ENCODE peak calls at places on chromosomes 7 and 10, in four cellular contexts. One of them, this sample, is unnamed.

GRCh38 chr10:133334495-133335237 is 2.0 kb downstream of the CALY start:
- DNase-seq in thoracic aorta: no peak
- DNase-seq in naive thymus-derived CD4-positive, alpha-beta T cell: no peak
- DNase-seq in neural progenitor cell: peak; percentile 52
- DNase-seq in this sample: no peak

GRCh38 chr10:121808835-121809234 is 119.0 kb downstream of the ATE1 start:
- DNase-seq in thoracic aorta: no peak
- DNase-seq in naive thymus-derived CD4-positive, alpha-beta T cell: no peak
- DNase-seq in neural progenitor cell: no peak
- DNase-seq in this sample: no peak

GRCh38 chr7:53446170-53446569 is 410.7 kb downstream of the POM121L12 start:
- DNase-seq in thoracic aorta: no peak
- DNase-seq in naive thymus-derived CD4-positive, alpha-beta T cell: no peak
- DNase-seq in neural progenitor cell: no peak
- DNase-seq in this sample: no peak

GRCh38 chr10:122368502-122369254 is 5.8 kb upstream of the PLEKHA1 start:
- DNase-seq in thoracic aorta: no peak
- DNase-seq in naive thymus-derived CD4-positive, alpha-beta T cell: no peak
- DNase-seq in neural progenitor cell: peak; percentile 73
- DNase-seq in this sample: no peak

GRCh38 chr10:7647062-7647664 is 19.6 kb downstream of the ITIH5 start:
- DNase-seq in thoracic aorta: no peak
- DNase-seq in naive thymus-derived CD4-positive, alpha-beta T cell: no peak
- DNase-seq in neural progenitor cell: no peak
- DNase-seq in this sample: no peak

GRCh38 chr10:110535958-110536891 is 31.3 kb upstream of the SMC3 start:
- DNase-seq in thoracic aorta: no peak
- DNase-seq in naive thymus-derived CD4-positive, alpha-beta T cell: peak; percentile 10
- DNase-seq in neural progenitor cell: peak; percentile 41
- DNase-seq in this sample: peak; percentile 31

GRCh38 chr7:139457153-139457946 is 26.1 kb downstream of the KLRG2 start:
- DNase-seq in thoracic aorta: no peak
- DNase-seq in naive thymus-derived CD4-positive, alpha-beta T cell: no peak
- DNase-seq in neural progenitor cell: no peak
- DNase-seq in this sample: no peak

GRCh38 chr10:69766161-69766910 is 35.4 kb upstream of the COL13A1 start:
- DNase-seq in thoracic aorta: no peak
- DNase-seq in naive thymus-derived CD4-positive, alpha-beta T cell: no peak
- DNase-seq in neural progenitor cell: no peak
- DNase-seq in this sample: no peak

GRCh38 chr7:5041047-5041446 is 4.6 kb upstream of the RBAK start:
- DNase-seq in thoracic aorta: no peak
- DNase-seq in naive thymus-derived CD4-positive, alpha-beta T cell: no peak
- DNase-seq in neural progenitor cell: no peak
- DNase-seq in this sample: no peak

GRCh38 chr10:71218833-71219120 is 6.4 kb downstream of the UNC5B start:
- DNase-seq in thoracic aorta: no peak
- DNase-seq in naive thymus-derived CD4-positive, alpha-beta T cell: no peak
- DNase-seq in neural progenitor cell: no peak
- DNase-seq in this sample: no peak

GRCh38 chr7:45573636-45574470 is at the start of gene ADCY1:
- DNase-seq in thoracic aorta: no peak
- DNase-seq in naive thymus-derived CD4-positive, alpha-beta T cell: no peak
- DNase-seq in neural progenitor cell: peak; percentile 83
- DNase-seq in this sample: no peak

GRCh38 chr10:132113206-132113605 is 47.5 kb downstream of the JAKMIP3 start:
- DNase-seq in thoracic aorta: no peak
- DNase-seq in naive thymus-derived CD4-positive, alpha-beta T cell: no peak
- DNase-seq in neural progenitor cell: no peak
- DNase-seq in this sample: no peak

GRCh38 chr7:152522551-152522950 is 86.7 kb upstream of the KMT2C start:
- DNase-seq in thoracic aorta: no peak
- DNase-seq in naive thymus-derived CD4-positive, alpha-beta T cell: no peak
- DNase-seq in neural progenitor cell: no peak
- DNase-seq in this sample: no peak

GRCh38 chr10:89210794-89211425 is 3.8 kb upstream of the CH25H start:
- DNase-seq in thoracic aorta: no peak
- DNase-seq in naive thymus-derived CD4-positive, alpha-beta T cell: no peak
- DNase-seq in neural progenitor cell: no peak
- DNase-seq in this sample: no peak

DNA sequence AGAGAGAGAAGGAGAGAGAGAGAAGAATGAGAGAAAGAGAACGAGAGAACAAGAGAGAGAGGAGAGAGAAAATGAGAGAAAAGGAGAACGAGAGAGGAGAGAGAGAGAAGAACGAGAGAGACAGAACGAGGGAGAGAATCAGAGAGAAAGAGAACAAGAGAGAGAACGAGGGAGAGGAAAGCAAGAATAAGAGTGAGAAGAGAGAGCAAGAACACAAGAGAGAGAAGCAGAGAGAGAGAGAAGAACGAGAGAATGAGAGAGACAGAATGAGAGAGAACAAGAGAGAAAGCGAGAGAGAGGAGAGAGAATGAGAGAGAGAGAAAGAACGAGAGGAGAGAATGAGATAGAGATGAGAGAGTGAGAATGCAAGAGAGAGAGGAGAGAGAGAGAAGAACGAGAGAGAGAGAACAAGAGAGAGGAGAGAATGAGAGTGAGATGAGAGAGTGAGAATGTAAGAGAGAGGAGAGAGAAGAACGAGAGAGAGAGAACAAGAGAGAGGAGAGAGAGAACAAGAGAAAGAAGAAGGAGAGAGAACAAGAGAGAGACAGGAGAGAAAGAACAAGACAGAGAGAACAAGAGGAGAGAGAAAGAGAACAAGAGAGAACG is 68.2 kb downstream of the ASB13 start:
- DNase-seq in thoracic aorta: no peak
- DNase-seq in naive thymus-derived CD4-positive, alpha-beta T cell: no peak
- DNase-seq in neural progenitor cell: no peak
- DNase-seq in this sample: no peak
- H3K27ac ChIP-seq in thoracic aorta: peak overlapping the region; percentile 87
- H3K27ac ChIP-seq in naive thymus-derived CD4-positive, alpha-beta T cell: no peak overlapping the region
- H3K27ac ChIP-seq in neural progenitor cell: no peak overlapping the region
- H3K27ac ChIP-seq in this sample: no peak overlapping the region

GRCh38 chr10:75347211-75347610 is 54.4 kb downstream of the ZNF503 start:
- DNase-seq in thoracic aorta: no peak
- DNase-seq in naive thymus-derived CD4-positive, alpha-beta T cell: no peak
- DNase-seq in neural progenitor cell: no peak
- DNase-seq in this sample: no peak
- H3K4me1 ChIP-seq in thoracic aorta: no peaks in the 10 kb centered on the region
- H3K4me1 ChIP-seq in naive thymus-derived CD4-positive, alpha-beta T cell: no peaks in the 10 kb centered on the region
- H3K4me1 ChIP-seq in neural progenitor cell: no peaks in the 10 kb centered on the region
- H3K4me1 ChIP-seq in this sample: no peaks in the 10 kb centered on the region

DNA sequence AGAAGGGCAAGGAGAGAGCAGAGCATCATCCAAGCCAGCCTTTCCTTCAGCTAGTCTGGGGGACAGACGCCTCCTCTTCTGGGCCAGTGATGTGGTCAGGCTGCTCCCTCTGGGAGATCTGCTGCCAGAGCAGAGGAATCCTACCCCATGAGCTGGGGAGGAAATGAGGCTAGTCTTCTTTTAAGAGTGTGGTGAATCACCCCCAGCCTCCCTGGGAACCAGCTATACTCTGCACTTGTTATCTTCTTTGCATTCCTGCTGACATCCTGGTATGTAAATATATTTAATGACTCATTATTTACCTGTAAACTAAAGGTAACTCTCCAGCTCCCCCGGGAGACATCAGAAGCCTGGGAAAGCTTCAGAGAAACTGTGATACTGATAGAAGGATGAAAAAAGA is 41.6 kb upstream of the EPHB6 start:
- DNase-seq in thoracic aorta: no peak
- DNase-seq in naive thymus-derived CD4-positive, alpha-beta T cell: no peak
- DNase-seq in neural progenitor cell: no peak
- DNase-seq in this sample: no peak
- H3K4me3 ChIP-seq in thoracic aorta: no peak overlapping the region
- H3K4me3 ChIP-seq in naive thymus-derived CD4-positive, alpha-beta T cell: no peak overlapping the region
- H3K4me3 ChIP-seq in neural progenitor cell: no peak overlapping the region
- H3K4me3 ChIP-seq in this sample: no peak overlapping the region

DNA sequence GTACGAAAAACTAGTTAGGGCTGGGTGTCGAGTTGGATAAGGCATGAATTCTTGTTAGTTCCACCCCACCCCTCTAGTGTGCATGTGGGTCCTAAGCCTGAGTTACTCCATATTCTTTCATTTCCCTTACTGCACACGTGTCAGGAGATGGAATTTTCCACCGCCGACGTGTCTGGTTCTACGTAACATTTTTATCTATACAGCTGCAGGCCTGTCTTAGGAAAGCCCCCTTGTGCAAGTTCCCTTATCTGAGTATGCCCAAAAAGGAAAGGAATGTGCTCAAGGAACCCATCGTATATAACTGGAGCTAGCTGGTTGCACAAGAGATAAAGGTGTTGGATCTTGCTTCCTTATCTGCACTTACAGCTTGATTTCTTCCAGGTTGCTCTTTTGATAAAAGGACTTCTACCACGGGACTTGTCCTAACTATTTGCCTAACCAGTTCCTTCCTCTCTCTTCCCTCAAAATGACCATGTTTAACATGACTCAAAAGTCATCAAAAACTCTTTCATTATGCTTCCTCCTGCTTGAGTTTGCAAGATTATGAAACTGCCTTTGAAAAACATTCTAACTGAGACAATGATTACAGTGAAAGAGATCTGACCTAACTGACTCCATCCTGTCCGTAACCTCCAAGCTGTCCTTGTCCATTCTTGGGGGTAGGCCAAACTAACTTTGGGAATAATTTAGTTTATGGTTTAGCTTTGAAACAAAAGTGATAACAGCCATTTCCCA is 181.4 kb downstream of the AKR1D1 start:
- DNase-seq in thoracic aorta: no peak
- DNase-seq in naive thymus-derived CD4-positive, alpha-beta T cell: no peak
- DNase-seq in neural progenitor cell: no peak
- DNase-seq in this sample: no peak
- H3K27ac ChIP-seq in thoracic aorta: no peak overlapping the region
- H3K27ac ChIP-seq in naive thymus-derived CD4-positive, alpha-beta T cell: no peak overlapping the region
- H3K27ac ChIP-seq in neural progenitor cell: no peak overlapping the region
- H3K27ac ChIP-seq in this sample: no peak overlapping the region

GRCh38 chr7:94562525-94562924 is 52.9 kb downstream of the CASD1 start:
- DNase-seq in thoracic aorta: no peak
- DNase-seq in naive thymus-derived CD4-positive, alpha-beta T cell: no peak
- DNase-seq in neural progenitor cell: no peak
- DNase-seq in this sample: no peak
- H3K4me1 ChIP-seq in thoracic aorta: no peaks in the 10 kb centered on the region
- H3K4me1 ChIP-seq in naive thymus-derived CD4-positive, alpha-beta T cell: no peaks in the 10 kb centered on the region
- H3K4me1 ChIP-seq in neural progenitor cell: no peaks in the 10 kb centered on the region
- H3K4me1 ChIP-seq in this sample: no peaks in the 10 kb centered on the region

GRCh38 chr10:35458500-35459448 is 122.5 kb downstream of the CCNY start:
- DNase-seq in thoracic aorta: no peak
- DNase-seq in naive thymus-derived CD4-positive, alpha-beta T cell: no peak
- DNase-seq in neural progenitor cell: no peak
- DNase-seq in this sample: no peak
- H3K4me3 ChIP-seq in thoracic aorta: no peak overlapping the region
- H3K4me3 ChIP-seq in naive thymus-derived CD4-positive, alpha-beta T cell: no peak overlapping the region
- H3K4me3 ChIP-seq in neural progenitor cell: peak overlapping the region; percentile 16
- H3K4me3 ChIP-seq in this sample: no peak overlapping the region

DNA sequence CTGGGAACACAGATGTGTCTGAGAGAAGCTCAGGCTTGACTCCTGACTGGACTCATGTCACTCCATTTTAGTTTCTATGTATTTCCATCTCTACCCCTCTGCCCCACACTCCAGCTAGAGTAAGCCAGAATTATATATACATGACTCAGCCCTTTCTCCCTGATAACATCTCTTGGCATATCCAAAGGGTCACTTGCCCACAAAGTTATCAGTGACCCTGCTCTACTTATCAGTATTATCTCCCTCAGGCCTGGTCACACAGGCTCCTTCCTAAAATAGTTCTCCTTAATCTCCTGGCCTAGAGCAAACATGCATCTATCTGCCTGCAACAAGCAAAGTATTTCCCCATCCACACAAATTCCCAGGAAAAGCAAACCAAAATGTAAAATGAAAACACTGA is 598.3 kb downstream of the SUGCT start:
- DNase-seq in thoracic aorta: no peak
- DNase-seq in naive thymus-derived CD4-positive, alpha-beta T cell: no peak
- DNase-seq in neural progenitor cell: no peak
- DNase-seq in this sample: no peak
- H3K27ac ChIP-seq in thoracic aorta: no peak overlapping the region
- H3K27ac ChIP-seq in naive thymus-derived CD4-positive, alpha-beta T cell: no peak overlapping the region
- H3K27ac ChIP-seq in neural progenitor cell: no peak overlapping the region
- H3K27ac ChIP-seq in this sample: no peak overlapping the region

GRCh38 chr7:130956417-130957139 is 222.6 kb upstream of the KLF14 start:
- DNase-seq in thoracic aorta: no peak
- DNase-seq in naive thymus-derived CD4-positive, alpha-beta T cell: no peak
- DNase-seq in neural progenitor cell: no peak
- DNase-seq in this sample: no peak

GRCh38 chr7:130955560-130955919 is 221.5 kb upstream of the KLF14 start:
- DNase-seq in thoracic aorta: no peak
- DNase-seq in naive thymus-derived CD4-positive, alpha-beta T cell: no peak
- DNase-seq in neural progenitor cell: no peak
- DNase-seq in this sample: no peak

GRCh38 chr7:130957722-130958360 is 223.8 kb upstream of the KLF14 start:
- DNase-seq in thoracic aorta: no peak
- DNase-seq in naive thymus-derived CD4-positive, alpha-beta T cell: no peak
- DNase-seq in neural progenitor cell: no peak
- DNase-seq in this sample: no peak

GRCh38 chr7:130958846-130959245 is 224.8 kb upstream of the KLF14 start:
- DNase-seq in thoracic aorta: no peak
- DNase-seq in naive thymus-derived CD4-positive, alpha-beta T cell: no peak
- DNase-seq in neural progenitor cell: no peak
- DNase-seq in this sample: no peak

DNA sequence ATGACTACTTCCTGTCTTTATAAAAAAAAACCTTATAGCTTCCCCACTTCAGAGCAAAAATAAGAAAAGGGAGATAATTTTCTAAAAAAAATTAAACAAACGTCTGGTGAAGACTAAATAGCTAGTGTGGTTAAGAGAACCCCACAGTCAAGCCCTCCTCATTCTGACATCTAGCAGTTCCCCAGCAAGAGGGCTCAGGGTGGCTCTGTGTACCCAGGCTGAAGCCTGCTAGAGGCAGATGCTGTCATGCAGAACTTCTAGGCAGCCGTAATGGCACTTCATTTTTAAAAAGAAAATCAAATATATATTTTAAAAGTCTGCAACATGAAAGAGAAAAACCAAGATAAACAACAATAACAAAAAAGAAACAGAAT is 223.1 kb upstream of the KLF14 start:
- DNase-seq in thoracic aorta: no peak
- DNase-seq in naive thymus-derived CD4-positive, alpha-beta T cell: no peak
- DNase-seq in neural progenitor cell: no peak
- DNase-seq in this sample: no peak
- H3K4me1 ChIP-seq in thoracic aorta: peaks cover 33% of the 10 kb centered on the region
- H3K4me1 ChIP-seq in naive thymus-derived CD4-positive, alpha-beta T cell: peaks cover 91% of the 10 kb centered on the region
- H3K4me1 ChIP-seq in neural progenitor cell: no peaks in the 10 kb centered on the region
- H3K4me1 ChIP-seq in this sample: peaks cover 74% of the 10 kb centered on the region

GRCh38 chr10:80200259-80200658 is 5.1 kb downstream of the ANXA11 start:
- DNase-seq in thoracic aorta: no peak
- DNase-seq in naive thymus-derived CD4-positive, alpha-beta T cell: no peak
- DNase-seq in neural progenitor cell: no peak
- DNase-seq in this sample: no peak
- H3K4me3 ChIP-seq in thoracic aorta: peak overlapping the region; percentile 50
- H3K4me3 ChIP-seq in naive thymus-derived CD4-positive, alpha-beta T cell: no peak overlapping the region
- H3K4me3 ChIP-seq in neural progenitor cell: no peak overlapping the region
- H3K4me3 ChIP-seq in this sample: no peak overlapping the region

This sample was measured in CD8-positive, alpha-beta T cell.